ENCODE peak calls at places on chromosomes 7 and 10, in eight cellular contexts. N is stomach; Z is naive thymus-derived CD4-positive, alpha-beta T cell; E is CD4-positive, alpha-beta memory T cell; R is ascending aorta; G is right atrium auricular region; Q is upper lobe of right lung; S is body of pancreas. V is an unnamed sample. For H3K27me3 and H3K4me1, the result is how much of the 10 kb centered on the place peaks cover.

GRCh38 chr7:86972072-86972471 is 87.4 kb downstream of the ELAPOR2 start:
- DNase-seq in S (no peak), Z (no peak), Q (no peak), R (no peak), G (no peak), E (no peak), N (no peak), V (no peak)

GRCh38 chr10:72242675-72243074 is 26.6 kb upstream of the ASCC1 start:
- DNase-seq in S (peak), N (peak), E (no peak), Q (peak), G (peak), Z (no peak), R (no peak), V (no peak)

GRCh38 chr10:34711500-34711899 is 103.6 kb downstream of the PARD3 start:
- DNase-seq in G (no peak), N (no peak), R (no peak), E (no peak), S (no peak), Q (no peak), Z (no peak), V (no peak)

GRCh38 chr7:96305915-96306314 is 16.0 kb downstream of the SLC25A13 start:
- DNase-seq in Q (no peak), R (no peak), S (no peak), E (no peak), Z (no peak), G (no peak), N (no peak), V (no peak)

GRCh38 chr10:119308556-119309422 is 101.4 kb downstream of the GRK5 start:
- DNase-seq in Z (no peak), N (no peak), R (no peak), G (no peak), Q (no peak), E (no peak), S (no peak), V (no peak)

GRCh38 chr7:37920305-37920618 is 178 bp upstream of the EPDR1 start:
- DNase-seq in R (no peak), S (no peak), N (no peak), Q (no peak), G (no peak), E (no peak), Z (no peak), V (no peak)

GRCh38 chr7:150357277-150357676 is 11.3 kb upstream of the REPIN1 start:
- DNase-seq in Z (no peak), Q (peak), G (no peak), R (no peak), E (peak), S (no peak), N (no peak), V (no peak)

GRCh38 chr10:133343557-133343956 is 3.6 kb upstream of the PRAP1 start:
- DNase-seq in G (no peak), S (no peak), N (no peak), Q (no peak), R (no peak), Z (no peak), E (no peak), V (no peak)

GRCh38 chr10:42932735-42933453 is 144.0 kb upstream of the RET start:
- DNase-seq in Z (peak), N (no peak), E (peak), R (no peak), Q (no peak), S (no peak), G (no peak), V (no peak)

GRCh38 chr10:93993782-93994668 is at the start of gene PLCE1:
- DNase-seq in G (no peak), Q (peak), R (no peak), N (peak), S (peak), E (no peak), Z (peak), V (no peak)

GRCh38 chr10:131841131-131841661 is 59.6 kb upstream of the PPP2R2D start:
- DNase-seq in N (no peak), R (no peak), E (no peak), Z (peak), Q (peak), G (no peak), S (no peak), V (no peak)

GRCh38 chr10:28533571-28534304 is 820 bp downstream of the WAC start:
- DNase-seq in G (peak), Z (peak), R (peak), Q (peak), E (peak), S (peak), N (peak), V (no peak)

GRCh38 chr10:35667971-35668370 is 25.9 kb upstream of the FZD8 start:
- DNase-seq in R (no peak), S (no peak), G (no peak), Z (no peak), E (no peak), Q (no peak), N (no peak), V (no peak)

GRCh38 chr10:110919971-110920881 is 822 bp downstream of the SHOC2 start:
- DNase-seq in R (no peak), Q (peak), G (peak), S (peak), Z (peak), N (no peak), E (peak), V (no peak)

GRCh38 chr10:10796774-10797415 is 220.8 kb upstream of the CELF2 start:
- DNase-seq in Q (no peak), G (no peak), S (no peak), N (no peak), R (no peak), Z (no peak), E (no peak), V (no peak)

GRCh38 chr10:124005991-124006392 is 87.4 kb downstream of the CHST15 start:
- DNase-seq in Q (peak), E (no peak), S (peak), Z (no peak), G (no peak), N (peak), R (no peak), V (no peak)

GRCh38 chr10:44682516-44682915 is 228.6 kb upstream of the TMEM72 start:
- DNase-seq in E (no peak), R (no peak), Q (no peak), S (no peak), G (no peak), N (no peak), Z (no peak), V (no peak)

GRCh38 chr10:88193018-88193417 is 329.6 kb downstream of the PTEN start:
- DNase-seq in Z (no peak), S (no peak), G (no peak), R (no peak), E (no peak), N (no peak), Q (no peak), V (no peak)

GRCh38 chr10:132422169-132422691 is 25.2 kb downstream of the PWWP2B start:
- DNase-seq in R (no peak), E (no peak), Z (no peak), G (no peak), N (no peak), S (no peak), Q (no peak), V (no peak)

GRCh38 chr7:45294559-45294958 is 137.0 kb downstream of the RAMP3 start:
- DNase-seq in Q (no peak), N (no peak), Z (no peak), E (no peak), R (no peak), G (no peak), S (no peak), V (no peak)

GRCh38 chr10:60809157-60809556 is 30.9 kb downstream of the CDK1 start:
- DNase-seq in E (no peak), Z (no peak), S (no peak), R (no peak), N (no peak), Q (no peak), G (no peak), V (no peak)

GRCh38 chr10:33930079-33930478 is 595.6 kb upstream of the NRP1 start:
- DNase-seq in G (no peak), Q (no peak), Z (no peak), R (no peak), S (no peak), E (no peak), N (no peak), V (no peak)

GRCh38 chr10:16146993-16147392 is 286.7 kb upstream of the MINDY3 start:
- DNase-seq in E (no peak), R (no peak), G (no peak), S (no peak), Z (no peak), N (no peak), Q (no peak), V (no peak)

GRCh38 chr7:128910569-128910945 is at the start of gene KCP:
- DNase-seq in R (no peak), S (no peak), N (no peak), Z (no peak), G (no peak), E (no peak), Q (peak), V (no peak)

GRCh38 chr10:6563075-6563474 is 17.0 kb downstream of the PRKCQ start:
- DNase-seq in R (no peak), G (no peak), Q (no peak), S (no peak), Z (peak), E (peak), N (no peak), V (no peak)

DNA sequence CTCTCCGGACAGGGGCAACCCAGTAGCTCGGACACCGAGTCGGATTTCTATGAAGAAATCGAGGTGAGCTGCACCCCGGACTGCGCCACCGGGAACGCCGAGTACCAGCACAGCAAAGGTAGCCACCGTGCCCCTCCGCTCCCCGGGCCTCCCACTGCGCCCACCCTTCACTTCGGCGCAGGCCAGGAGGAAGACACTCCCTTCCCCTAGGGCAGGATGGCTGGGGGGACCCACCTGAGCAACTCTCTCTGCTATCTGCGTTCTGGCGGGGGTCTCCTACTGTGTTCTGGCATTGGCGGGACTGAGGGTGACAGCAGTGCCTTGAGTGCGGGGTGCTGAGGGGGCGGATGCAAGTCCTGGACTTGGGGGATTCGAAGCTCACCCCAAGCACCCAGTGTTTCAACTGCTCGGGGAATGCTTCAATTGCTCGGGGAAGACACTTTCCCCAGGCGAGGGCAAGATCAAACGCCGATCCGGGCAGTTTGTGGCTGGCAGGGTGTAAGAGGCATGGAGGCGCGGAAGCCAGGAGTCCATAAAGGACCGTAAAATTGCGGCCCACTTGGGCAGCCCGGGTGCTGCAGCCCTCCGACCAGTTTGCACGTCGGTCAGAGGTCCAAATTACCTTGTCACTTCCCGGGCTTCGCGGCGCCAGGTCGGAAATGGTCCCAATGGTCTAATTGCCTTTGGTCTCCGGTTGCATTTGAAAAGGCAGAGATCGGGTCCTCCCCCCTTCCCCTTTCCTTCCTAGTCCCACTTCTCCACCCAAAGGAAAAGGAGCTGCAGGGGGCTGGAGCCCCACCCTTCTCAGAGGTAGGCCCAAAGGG is 950 bp downstream of the EVX1 start:
- DNase-seq in N (no peak), E (no peak), Q (peak), Z (no peak), S (no peak), G (no peak), R (no peak), V (no peak)
- H3K27me3 ChIP-seq in N (half or more), E (half or more), Q (half or more), Z (under half), S (under half), G (half or more), R (half or more), V (under half)

GRCh38 chr7:89401099-89401498 is 605.6 kb upstream of the TEX47 start:
- DNase-seq in Z (no peak), R (no peak), Q (no peak), N (no peak), E (no peak), S (no peak), G (no peak), V (no peak)
- H3K4me1 ChIP-seq in Z (under half), R (under half), Q (under half), N (under half), E (under half), S (under half), G (under half), V (under half)

DNA sequence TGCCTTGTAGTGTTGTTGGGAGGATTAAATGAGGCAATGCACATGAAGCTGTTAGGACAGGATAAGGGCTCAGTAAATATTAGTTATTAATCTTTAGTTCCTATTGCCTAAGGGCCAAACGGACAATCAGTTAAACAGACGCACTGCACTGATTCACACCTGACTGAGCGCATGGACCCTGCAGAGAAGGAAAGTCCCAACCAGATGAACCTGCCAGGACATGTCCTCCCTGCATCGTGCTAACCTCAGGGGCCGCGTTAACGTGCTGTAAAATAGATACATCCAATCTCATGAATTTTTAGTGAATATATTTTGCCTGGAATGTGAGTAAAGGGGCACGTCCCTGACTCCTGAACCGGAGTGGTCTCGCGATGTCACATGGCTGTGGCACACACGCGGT is 12.4 kb downstream of the ADARB2 start:
- DNase-seq in S (no peak), Z (no peak), N (no peak), R (no peak), E (no peak), G (no peak), Q (no peak), V (no peak)
- H3K27me3 ChIP-seq in S (under half), Z (under half), N (under half), R (under half), E (under half), G (under half), Q (under half), V (under half)

GRCh38 chr7:1940402-1940786 is 270.3 kb downstream of the ELFN1 start:
- DNase-seq in E (peak), N (peak), R (peak), S (no peak), Q (peak), G (peak), Z (peak), V (no peak)

GRCh38 chr7:1939434-1940401 is 269.6 kb downstream of the ELFN1 start:
- DNase-seq in Q (no peak), Z (peak), G (no peak), N (no peak), R (no peak), S (no peak), E (no peak), V (no peak)

GRCh38 chr7:1940863-1941262 is 270.8 kb downstream of the ELFN1 start:
- DNase-seq in N (no peak), R (no peak), G (no peak), E (no peak), Z (no peak), Q (no peak), S (no peak), V (no peak)

GRCh38 chr7:1937252-1937605 is 267.2 kb downstream of the ELFN1 start:
- DNase-seq in R (no peak), G (no peak), Q (no peak), E (no peak), Z (no peak), N (no peak), S (no peak), V (no peak)

GRCh38 chr7:1938788-1939433 is 268.8 kb downstream of the ELFN1 start:
- DNase-seq in Q (no peak), G (no peak), Z (no peak), R (no peak), S (no peak), N (no peak), E (peak), V (no peak)
- H3K4me1 ChIP-seq in Q (under half), G (under half), Z (half or more), R (under half), S (under half), N (under half), E (half or more), V (under half)

DNA sequence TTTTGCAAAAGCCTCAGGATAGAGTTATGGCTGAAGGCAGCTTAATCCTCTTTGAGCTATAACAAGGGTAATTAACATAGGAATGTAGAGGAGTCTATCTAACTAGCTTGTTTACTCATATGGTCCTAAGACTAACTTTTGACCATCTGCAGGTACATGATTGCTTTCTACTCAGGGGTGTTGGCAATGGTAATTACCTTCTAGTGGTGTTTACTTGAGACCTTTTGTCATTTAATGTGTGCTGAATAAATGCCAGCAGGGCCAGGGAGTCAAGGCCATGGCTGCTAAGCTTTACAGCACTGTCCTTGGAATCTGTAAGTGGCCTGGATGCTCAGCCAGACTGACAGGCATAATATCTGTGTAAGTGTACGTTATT is 1325.0 kb downstream of the XPNPEP1 start:
- DNase-seq in Q (no peak), G (no peak), N (no peak), E (no peak), Z (no peak), R (no peak), S (no peak), V (no peak)
- H3K27me3 ChIP-seq in Q (under half), G (under half), N (under half), E (under half), Z (under half), R (under half), S (under half), V (under half)

DNA sequence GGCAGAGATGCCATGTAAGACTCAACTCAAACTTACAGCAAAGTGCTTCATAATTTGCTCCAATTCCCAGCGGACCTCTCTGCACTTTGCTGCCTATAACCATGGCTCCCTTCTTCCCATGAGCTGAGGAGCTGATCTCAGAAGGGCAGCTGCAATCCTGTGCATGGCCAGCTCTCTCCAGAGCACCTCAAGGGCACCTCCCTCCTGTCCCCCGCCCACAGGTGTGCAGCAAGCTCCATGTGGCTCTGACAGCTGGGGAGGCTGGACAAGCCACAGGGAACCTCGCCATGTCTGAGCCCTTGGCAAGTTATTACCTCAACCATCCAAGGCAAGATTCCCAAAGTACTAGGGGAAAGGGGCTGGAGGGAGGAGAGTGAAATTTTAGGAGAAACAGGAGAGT is 61.1 kb upstream of the DDC start:
- DNase-seq in G (no peak), E (no peak), S (peak), N (no peak), Q (peak), R (no peak), Z (no peak), V (no peak)
- H3K4me1 ChIP-seq in G (under half), E (under half), S (under half), N (under half), Q (under half), R (under half), Z (under half), V (under half)

V was measured in vagina.